ENCODE peak calls at places on chromosomes 2 and 18, in four cellular contexts. B is stimulated activated CD4-positive, alpha-beta T cell treated with anti-CD3 and anti-CD28 coated beads, Interleukin-12 subunit alpha, Interleukin-12 subunit beta, amount 100 ng/mL, for 4 hours; K is KBM-7; L is posterior vena cava. Z is an unnamed sample.

GRCh38 chr2:183951636-183952035 is 646.7 kb upstream of the ZNF804A start:
- DNase-seq in B (no peak), L (no peak), K (no peak), Z (no peak)

GRCh38 chr2:11248-11941 is 34.9 kb downstream of the FAM110C start:
- DNase-seq in B (peak; percentile 50), K (peak; percentile 63), L (peak; percentile 87), Z (peak; percentile 66)

GRCh38 chr2:73290049-73290839 is 3.1 kb downstream of the EGR4 start:
- DNase-seq in B (peak; percentile 36), K (peak; percentile 55), L (no peak), Z (peak; percentile 53)

GRCh38 chr2:158095912-158096311 is 5.8 kb upstream of the UPP2 start:
- DNase-seq in B (no peak), L (no peak), K (no peak), Z (no peak)

GRCh38 chr18:54713386-54713785 is 114.9 kb upstream of the RAB27B start:
- DNase-seq in B (no peak), L (no peak), K (no peak), Z (peak; percentile 38)

GRCh38 chr18:12772111-12772510 is 69.3 kb downstream of the PSMG2 start:
- DNase-seq in K (no peak), L (no peak), B (no peak), Z (no peak)

GRCh38 chr2:46073540-46074018 is 223.6 kb upstream of the EPAS1 start:
- DNase-seq in K (no peak), B (no peak), L (no peak), Z (no peak)

GRCh38 chr2:227295806-227296205 is 29.2 kb upstream of the MFF start:
- DNase-seq in K (no peak), B (no peak), L (no peak), Z (no peak)

GRCh38 chr2:209872675-209873074 is 101.0 kb downstream of the UNC80 start:
- DNase-seq in K (no peak), B (no peak), L (no peak), Z (peak; percentile 90)

GRCh38 chr2:172102858-172103359 is at the start of gene DLX2:
- DNase-seq in L (peak; percentile 93), K (peak; percentile 96), B (peak; percentile 61), Z (peak; percentile 90)

GRCh38 chr18:80033181-80034067 is 810 bp upstream of the RBFA start:
- DNase-seq in K (peak; percentile 73), B (peak; percentile 56), L (peak; percentile 96), Z (no peak)

GRCh38 chr2:28134262-28134812 is 243.8 kb downstream of the BABAM2 start:
- DNase-seq in K (peak; percentile 62), L (no peak), B (no peak), Z (no peak)

GRCh38 chr2:23484163-23484740 is 99.3 kb downstream of the KLHL29 start:
- DNase-seq in B (no peak), K (no peak), L (peak; percentile 65), Z (no peak)

GRCh38 chr18:49168970-49169619 is 218.3 kb upstream of the SMAD7 start:
- DNase-seq in B (peak; percentile 10), L (no peak), K (no peak), Z (no peak)

GRCh38 chr2:239666855-239667376 is 266.1 kb upstream of the HDAC4 start:
- DNase-seq in B (no peak), L (no peak), K (no peak), Z (no peak)

GRCh38 chr2:67457699-67458098 is 60.6 kb downstream of the ETAA1 start:
- DNase-seq in B (no peak), L (no peak), K (no peak), Z (no peak)

GRCh38 chr2:41038408-41038807 is 586.5 kb upstream of the SLC8A1 start:
- DNase-seq in L (no peak), K (no peak), B (no peak), Z (peak; percentile 38)

GRCh38 chr2:229153946-229154345 is 117.1 kb downstream of the PID1 start:
- DNase-seq in L (no peak), B (no peak), K (no peak), Z (no peak)

GRCh38 chr2:184824597-184824996 is 226.3 kb downstream of the ZNF804A start:
- DNase-seq in L (no peak), B (no peak), K (no peak), Z (no peak)

GRCh38 chr2:225282858-225283693 is 116.4 kb upstream of the NYAP2 start:
- DNase-seq in L (no peak), B (no peak), K (peak; percentile 15), Z (peak; percentile 33)

Z was measured in OCI-M1.